ENCODE peak calls at places on chromosomes 16 and 17, in six cellular contexts. D is fibroblast of lung, F is IMR-90, L is HCT116, I is K562, M is mammary epithelial cell. E is an unnamed sample.

GRCh38 chr16:72404299-72404698 is 232.3 kb upstream of the PMFBP1 start:
- DNase-seq in M (peak), D (peak), I (no peak), L (no peak), F (peak), E (no peak)

GRCh38 chr16:17101646-17102045 is 369.1 kb downstream of the XYLT1 start:
- DNase-seq in D (peak), I (peak), L (peak), M (peak), F (peak), E (peak)

GRCh38 chr17:18182190-18182977 is 1.2 kb upstream of the ALKBH5 start:
- DNase-seq in L (no peak), F (no peak), M (no peak), D (no peak), I (no peak), E (peak)

GRCh38 chr16:1097800-1098199 is 1.8 kb upstream of the C1QTNF8 start:
- DNase-seq in L (no peak), F (no peak), D (no peak), M (no peak), I (no peak), E (no peak)

GRCh38 chr17:30292490-30292858 is 730 bp upstream of the BLMH start:
- DNase-seq in I (no peak), M (no peak), L (no peak), D (no peak), F (no peak), E (no peak)

GRCh38 chr17:50423553-50424159 is 2.4 kb upstream of the ACSF2 start:
- DNase-seq in M (peak), F (peak), I (peak), L (peak), D (peak), E (no peak)

GRCh38 chr17:77666881-77667395 is 291.6 kb upstream of the TNRC6C start:
- DNase-seq in I (no peak), L (no peak), D (no peak), M (no peak), F (no peak), E (no peak)

GRCh38 chr17:3531266-3532101 is 26.1 kb downstream of the TRPV3 start:
- DNase-seq in I (no peak), F (no peak), M (no peak), D (no peak), L (no peak), E (no peak)

GRCh38 chr17:13520899-13521572 is 80.7 kb downstream of the HS3ST3A1 start:
- DNase-seq in D (peak), M (peak), L (no peak), F (peak), I (no peak), E (no peak)

GRCh38 chr17:57551321-57552079 is 193.6 kb downstream of the CCDC182 start:
- DNase-seq in I (no peak), D (no peak), M (no peak), L (no peak), F (no peak), E (no peak)
- H3K9ac ChIP-seq in I (no peak), D (no peak), M (no peak), L (no peak), F (no peak), E (no peak)

DNA sequence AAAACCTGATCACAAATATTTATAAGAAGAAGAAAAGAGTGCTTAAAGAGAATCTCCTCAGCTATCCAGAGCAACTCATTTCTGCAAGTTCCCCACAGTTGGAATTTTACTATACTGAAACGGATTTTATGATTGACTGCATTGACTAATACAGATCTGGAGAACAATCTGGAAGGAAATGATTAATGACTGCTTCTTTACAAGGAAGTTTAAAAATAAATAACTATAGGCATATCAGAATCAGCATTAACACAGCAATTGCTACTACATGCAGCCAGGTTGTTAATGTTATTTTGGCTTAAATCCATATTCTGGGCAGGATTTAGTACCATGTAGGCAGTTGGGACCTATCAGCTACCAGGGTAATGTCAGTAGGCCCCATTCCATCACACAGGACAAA is 4.0 kb downstream of the SKAP1 start:
- DNase-seq in M (no peak), D (no peak), L (no peak), I (no peak), F (no peak), E (no peak)
- H2AFZ ChIP-seq in M (no peak), D (no peak), L (peak), I (peak), F (no peak), E (no peak)

DNA sequence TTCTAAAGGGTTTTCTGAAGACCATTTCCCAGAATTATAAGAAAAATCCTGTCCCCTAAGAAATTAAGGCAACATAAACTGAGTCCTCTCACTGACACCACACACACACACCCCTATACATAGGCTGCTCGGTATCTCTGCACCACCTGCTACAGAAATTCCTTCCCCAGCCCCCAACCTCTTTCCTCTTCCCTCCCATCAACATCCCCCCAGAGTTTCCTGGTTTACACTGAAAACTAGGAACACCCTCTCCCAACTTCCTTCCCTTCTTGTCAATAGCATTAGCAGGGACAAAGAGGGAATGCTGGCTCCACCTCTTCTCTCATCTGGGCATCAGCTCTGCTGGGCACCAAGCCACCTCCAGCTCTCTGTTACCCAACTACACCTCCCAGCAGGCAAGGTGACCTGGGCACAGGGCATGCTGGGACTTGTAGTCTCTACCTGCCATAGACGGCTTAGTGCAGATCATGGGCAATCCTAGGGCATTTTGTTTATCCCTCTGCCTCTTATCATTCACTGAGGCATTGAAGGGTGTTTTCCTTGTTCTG is 15.7 kb downstream of the CAVIN1 start:
- DNase-seq in I (peak), L (no peak), D (peak), F (peak), M (peak), E (peak)
- H3K4me3 ChIP-seq in I (no peak), L (no peak), D (no peak), F (no peak), M (no peak), E (no peak)

GRCh38 chr17:63844293-63844672 is 1.8 kb upstream of the SMARCD2 start:
- DNase-seq in F (no peak), L (no peak), I (peak), M (no peak), D (no peak), E (no peak)
- H3K9ac ChIP-seq in F (no peak), L (peak), I (peak), M (no peak), D (no peak), E (no peak)

E was measured in neural progenitor cell.